ENCODE peak calls at places on chromosomes 7 and 10, in nine cellular contexts. A is right lobe of liver, S is GM23248, U is mammary epithelial cell, O is neural progenitor cell, L is K562, W is hepatocyte, H is right cardiac atrium, T is sigmoid colon. P is an unnamed sample.

GRCh38 chr10:119055472-119055871 is 25.1 kb downstream of the EIF3A start:
- DNase-seq in U (no peak), S (no peak), T (no peak), O (no peak), W (no peak), L (no peak), H (no peak), A (no peak), P (peak; percentile 62)

GRCh38 chr7:127332884-127333283 is 59.6 kb downstream of the ZNF800 start:
- DNase-seq in W (no peak), O (no peak), T (no peak), S (no peak), U (no peak), L (no peak), H (no peak), A (no peak), P (no peak)

GRCh38 chr10:110978204-110978603 is 58.8 kb downstream of the SHOC2 start:
- DNase-seq in W (no peak), L (no peak), T (no peak), A (no peak), H (no peak), O (no peak), S (peak; percentile 18), U (no peak), P (no peak)

GRCh38 chr10:269440-270074 is 134.3 kb downstream of the ZMYND11 start:
- DNase-seq in L (no peak), T (no peak), O (no peak), W (no peak), S (no peak), A (no peak), U (no peak), H (no peak), P (no peak)

GRCh38 chr10:28177944-28178637 is 124.8 kb downstream of the MPP7 start:
- DNase-seq in L (no peak), W (no peak), T (no peak), U (peak; percentile 14), A (no peak), S (peak; percentile 45), O (no peak), H (no peak), P (peak; percentile 37)

GRCh38 chr10:2464476-2464875 is 602.9 kb upstream of the PFKP start:
- DNase-seq in S (no peak), L (no peak), A (no peak), H (no peak), W (no peak), U (no peak), O (no peak), T (no peak), P (no peak)

GRCh38 chr7:130129099-130129498 is 58.8 kb downstream of the KLHDC10 start:
- DNase-seq in A (no peak), S (no peak), T (no peak), W (no peak), H (no peak), L (peak; percentile 19), U (no peak), O (no peak), P (no peak)

GRCh38 chr7:105149827-105150226 is 135.8 kb downstream of the KMT2E start:
- DNase-seq in T (no peak), U (peak; percentile 79), H (no peak), O (no peak), S (peak; percentile 72), W (no peak), L (no peak), A (no peak), P (no peak)

GRCh38 chr7:5479941-5480517 is 56.4 kb upstream of the TNRC18 start:
- DNase-seq in T (no peak), W (no peak), U (no peak), O (no peak), S (no peak), L (no peak), A (no peak), H (no peak), P (no peak)

GRCh38 chr7:77542399-77542798 is 5.3 kb downstream of the PTPN12 start:
- DNase-seq in L (no peak), A (no peak), U (peak; percentile 65), W (no peak), H (no peak), T (no peak), O (no peak), S (peak; percentile 64), P (no peak)

GRCh38 chr7:12884033-12884432 is 196.6 kb downstream of the ARL4A start:
- DNase-seq in H (no peak), L (no peak), W (no peak), U (no peak), A (no peak), O (no peak), T (no peak), S (peak; percentile 16), P (no peak)

GRCh38 chr10:30386801-30387588 is 37.9 kb upstream of the MTPAP start:
- DNase-seq in W (no peak), T (no peak), S (peak; percentile 57), U (peak; percentile 88), O (no peak), H (no peak), A (no peak), L (no peak), P (no peak)

GRCh38 chr7:104926189-104926904 is 87.7 kb upstream of the KMT2E start:
- DNase-seq in W (peak; percentile 48), A (no peak), H (no peak), O (no peak), U (no peak), T (no peak), S (no peak), L (no peak), P (peak; percentile 55)

GRCh38 chr10:22505923-22506685 is 160.8 kb downstream of the SPAG6 start:
- DNase-seq in A (no peak), H (no peak), O (no peak), S (peak; percentile 29), L (no peak), U (peak; percentile 9), W (peak; percentile 56), T (no peak), P (peak; percentile 64)

DNA sequence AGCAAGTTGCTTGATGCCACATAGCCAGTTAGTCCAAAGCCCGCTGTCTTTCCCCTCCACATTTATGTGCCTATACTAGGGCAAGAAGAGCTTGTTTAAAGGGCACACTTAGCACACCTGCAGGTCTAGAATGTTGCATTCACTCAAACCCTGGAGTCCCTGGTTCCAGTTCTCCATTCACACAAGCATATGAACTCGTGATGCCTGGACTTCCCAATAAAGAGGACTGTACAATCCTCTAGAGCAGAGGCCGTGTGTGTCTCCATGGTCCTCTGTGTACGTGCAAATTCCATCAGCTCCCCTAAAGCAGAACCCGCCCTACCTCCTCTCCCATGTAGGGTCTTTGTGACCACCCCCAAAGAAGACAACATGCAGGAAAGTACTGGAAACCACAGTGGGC is 3.0 kb upstream of the SH3PXD2A start:
- DNase-seq in O (no peak), T (peak; percentile 35), U (no peak), A (no peak), H (no peak), W (no peak), L (no peak), S (no peak), P (no peak)
- H3K4me1 ChIP-seq in O (peaks cover 18% of the 10 kb centered on the region), T (peaks cover 27% of the 10 kb centered on the region), U (peaks cover 49% of the 10 kb centered on the region), A (no peaks in the 10 kb centered on the region), H (peaks cover 9% of the 10 kb centered on the region), W (peaks cover 14% of the 10 kb centered on the region), L (peaks cover 7% of the 10 kb centered on the region), S (peaks cover 17% of the 10 kb centered on the region), P (no peaks in the 10 kb centered on the region)

GRCh38 chr10:65291276-65291675 is 1634.6 kb upstream of the LRRTM3 start:
- DNase-seq in H (no peak), A (no peak), T (no peak), W (no peak), L (no peak), S (no peak), U (no peak), O (no peak), P (no peak)
- H3K27ac ChIP-seq in H (no peak overlapping the region), A (no peak overlapping the region), T (no peak overlapping the region), W (no peak overlapping the region), L (no peak overlapping the region), S (no peak overlapping the region), U (no peak overlapping the region), O (no peak overlapping the region), P (no peak overlapping the region)

GRCh38 chr10:69338133-69338456 is 59.8 kb downstream of the HK1 start:
- DNase-seq in W (no peak), H (no peak), A (no peak), O (no peak), S (peak; percentile 25), T (no peak), L (no peak), U (no peak), P (no peak)

GRCh38 chr10:69338547-69339450 is 60.5 kb downstream of the HK1 start:
- DNase-seq in S (peak; percentile 44), U (no peak), W (no peak), L (no peak), T (no peak), O (no peak), A (no peak), H (no peak), P (no peak)

GRCh38 chr10:69335613-69336012 is 57.3 kb downstream of the HK1 start:
- DNase-seq in S (no peak), L (no peak), W (no peak), H (no peak), O (no peak), U (no peak), A (no peak), T (no peak), P (no peak)

GRCh38 chr10:69336952-69337311 is 58.6 kb downstream of the HK1 start:
- DNase-seq in O (no peak), L (no peak), S (no peak), W (no peak), H (no peak), T (no peak), A (no peak), U (no peak), P (no peak)

DNA sequence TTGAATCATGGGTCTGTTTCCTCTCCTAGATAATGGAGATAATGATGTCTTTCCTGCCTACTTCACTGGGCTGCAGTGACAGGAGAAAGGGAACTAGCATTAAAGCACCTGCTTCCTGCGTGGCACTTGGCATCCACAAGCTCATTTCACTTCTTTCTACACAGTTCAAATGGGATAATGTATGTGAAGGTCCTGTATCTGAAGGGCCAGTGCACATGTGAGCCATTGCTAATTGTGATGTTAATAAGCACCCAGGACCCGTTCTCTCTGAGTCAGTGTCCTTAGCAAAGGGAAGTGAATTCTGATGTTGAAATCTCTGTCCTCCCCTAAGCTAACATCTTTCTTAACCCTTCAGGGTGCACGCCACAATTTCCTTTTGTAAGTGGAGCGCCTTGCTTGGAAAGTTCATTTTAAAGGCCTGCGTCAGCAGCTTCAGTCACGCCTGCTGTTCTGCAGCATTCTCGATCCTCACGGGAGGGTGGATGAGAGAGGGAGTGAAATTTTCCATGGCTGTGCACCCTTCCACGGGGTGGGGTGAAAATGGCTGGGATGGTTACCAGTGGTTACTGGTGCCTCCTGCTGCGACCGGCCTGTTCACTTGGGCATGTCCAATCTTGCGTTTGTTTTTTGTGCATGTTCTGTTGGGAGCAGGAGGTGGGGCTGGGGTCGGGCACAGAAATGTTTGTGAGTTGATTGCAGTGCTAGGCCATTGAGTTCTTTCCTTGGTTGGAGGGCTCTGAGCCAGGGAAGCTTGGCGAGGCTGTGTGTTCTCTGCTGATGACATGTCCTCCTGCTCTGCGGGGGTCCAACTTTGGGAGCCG is 59.2 kb downstream of the HK1 start:
- DNase-seq in H (peak; percentile 73), T (no peak), A (no peak), O (no peak), L (no peak), W (peak; percentile 57), U (peak; percentile 95), S (peak; percentile 88), P (no peak)
- H3K4me3 ChIP-seq in H (no peak overlapping the region), T (no peak overlapping the region), A (no peak overlapping the region), O (no peak overlapping the region), L (no peak overlapping the region), W (no peak overlapping the region), U (peak overlapping the region; percentile 17), S (no peak overlapping the region), P (no peak overlapping the region)

GRCh38 chr7:43217055-43217454 is 104.6 kb downstream of the HECW1 start:
- DNase-seq in T (no peak), A (no peak), L (no peak), O (no peak), H (no peak), W (no peak), S (no peak), U (no peak), P (no peak)
- H3K4me1 ChIP-seq in T (no peaks in the 10 kb centered on the region), A (no peaks in the 10 kb centered on the region), L (no peaks in the 10 kb centered on the region), O (peaks cover 2% of the 10 kb centered on the region), H (no peaks in the 10 kb centered on the region), W (no peaks in the 10 kb centered on the region), S (peaks cover 7% of the 10 kb centered on the region), U (peaks cover 4% of the 10 kb centered on the region), P (no peaks in the 10 kb centered on the region)

P was measured in small intestine.